ENCODE peak calls at places on chromosomes 5 and 9, in nine cellular contexts. Y is neural crest cell, M is IMR-90, S is A673, G is body of pancreas, B is stomach, O is OCI-LY7, V is foreskin fibroblast, E is cardiac fibroblast. T is an unnamed sample.

GRCh38 chr9:86357091-86357866 is 3.1 kb upstream of the TUT7 start:
- DNase-seq in Y (no peak), B (no peak), S (no peak), M (no peak), G (no peak), E (no peak), O (no peak), V (no peak), T (no peak)

GRCh38 chr5:119368238-119368630 is 12.4 kb downstream of the TNFAIP8 start:
- DNase-seq in O (peak), S (no peak), V (no peak), G (no peak), B (no peak), M (no peak), E (no peak), Y (no peak), T (no peak)

GRCh38 chr5:54387659-54388232 is 67.8 kb upstream of the HSPB3 start:
- DNase-seq in E (peak), B (no peak), S (no peak), M (peak), O (no peak), V (peak), G (no peak), Y (no peak), T (no peak)

GRCh38 chr9:17349816-17350215 is 215.0 kb downstream of the CNTLN start:
- DNase-seq in E (peak), M (peak), G (no peak), O (no peak), V (peak), S (no peak), B (no peak), Y (no peak), T (no peak)

GRCh38 chr5:168315991-168316578 is 24.6 kb downstream of the WWC1 start:
- DNase-seq in B (peak), Y (no peak), G (peak), S (no peak), M (no peak), V (no peak), O (no peak), E (no peak), T (no peak)

GRCh38 chr5:91468643-91469422 is 85.7 kb upstream of the ARRDC3 start:
- DNase-seq in G (no peak), O (no peak), E (peak), S (peak), V (peak), M (no peak), B (no peak), Y (no peak), T (no peak)

GRCh38 chr5:71475788-71476384 is 20.4 kb downstream of the BDP1 start:
- DNase-seq in G (no peak), Y (no peak), V (peak), S (peak), E (peak), B (no peak), O (peak), M (peak), T (no peak)

GRCh38 chr9:83526901-83527300 is 11.3 kb downstream of the FRMD3 start:
- DNase-seq in S (no peak), M (no peak), E (no peak), G (no peak), O (no peak), B (no peak), V (no peak), Y (peak), T (no peak)

GRCh38 chr5:148374693-148375360 is 8.9 kb upstream of the FBXO38 start:
- DNase-seq in V (peak), G (peak), O (peak), B (peak), E (peak), S (peak), Y (peak), M (peak), T (peak)

GRCh38 chr9:106829666-106830408 is 33.1 kb upstream of the ZNF462 start:
- DNase-seq in Y (no peak), V (no peak), B (no peak), M (no peak), G (no peak), O (no peak), E (no peak), S (no peak), T (no peak)

GRCh38 chr9:121634800-121635261 is 16.6 kb upstream of the DAB2IP start:
- DNase-seq in V (peak), S (no peak), G (no peak), Y (peak), B (no peak), O (peak), M (peak), E (peak), T (no peak)

GRCh38 chr5:72172832-72173231 is 65.6 kb downstream of the MAP1B start:
- DNase-seq in Y (no peak), O (no peak), S (no peak), B (no peak), M (no peak), E (no peak), V (no peak), G (peak), T (no peak)

GRCh38 chr9:100472725-100473261 is at the start of gene TMEFF1:
- DNase-seq in S (peak), M (peak), G (peak), Y (peak), V (peak), O (peak), E (no peak), B (peak), T (peak)

GRCh38 chr5:1701884-1702283 is 97.8 kb downstream of the MRPL36 start:
- DNase-seq in E (no peak), M (no peak), S (no peak), Y (no peak), V (no peak), O (no peak), B (no peak), G (no peak), T (no peak)

GRCh38 chr9:99255651-99256050 is 33.6 kb downstream of the SEC61B start:
- DNase-seq in V (no peak), O (no peak), G (no peak), B (no peak), Y (no peak), M (no peak), E (no peak), S (no peak), T (no peak)

GRCh38 chr9:105901514-105902109 is 207.3 kb downstream of the TMEM38B start:
- DNase-seq in B (no peak), O (peak), Y (peak), G (peak), E (peak), V (peak), M (peak), S (peak), T (peak)

GRCh38 chr9:76704601-76705204 is 59.5 kb upstream of the PCA3 start:
- DNase-seq in M (peak), B (no peak), V (peak), S (peak), Y (peak), G (no peak), O (peak), E (peak), T (no peak)

GRCh38 chr5:120430572-120430971 is 33.5 kb upstream of the PRR16 start:
- DNase-seq in V (no peak), G (no peak), B (no peak), E (no peak), M (no peak), O (no peak), S (no peak), Y (no peak), T (no peak)

GRCh38 chr9:134525841-134526797 is 115.5 kb upstream of the COL5A1 start:
- DNase-seq in Y (no peak), G (no peak), O (no peak), E (peak), M (no peak), B (peak), S (no peak), V (peak), T (no peak)

GRCh38 chr5:137727623-137728022 is 8.3 kb downstream of the KLHL3 start:
- DNase-seq in G (no peak), Y (no peak), M (no peak), S (no peak), B (no peak), E (no peak), V (no peak), O (no peak), T (no peak)

GRCh38 chr5:137728048-137728447 is 7.8 kb downstream of the KLHL3 start:
- DNase-seq in B (no peak), V (no peak), O (no peak), M (no peak), Y (no peak), S (no peak), G (no peak), E (no peak), T (no peak)

GRCh38 chr5:137733011-137733410 is 2.9 kb downstream of the KLHL3 start:
- DNase-seq in S (no peak), G (no peak), V (no peak), M (peak), E (no peak), Y (no peak), B (no peak), O (no peak), T (no peak)

GRCh38 chr5:137731201-137731600 is 4.7 kb downstream of the KLHL3 start:
- DNase-seq in V (peak), S (no peak), O (no peak), G (no peak), B (no peak), M (peak), Y (no peak), E (no peak), T (no peak)

GRCh38 chr5:137730331-137730730 is 5.6 kb downstream of the KLHL3 start:
- DNase-seq in B (no peak), V (peak), M (peak), S (no peak), E (peak), O (no peak), Y (no peak), G (no peak), T (no peak)
- TF ChIP-seq CTCF in B (no peak), V (no peak), M (no peak), S (no peak), E (no peak), O (no peak), Y (no peak), G (no peak), T (no peak)

GRCh38 chr9:88076286-88077070 is 61.8 kb downstream of the SPATA31C2 start:
- DNase-seq in V (peak), E (peak), O (no peak), G (peak), Y (peak), B (peak), M (peak), S (peak), T (peak)
- TF ChIP-seq CTCF in V (no peak), E (peak), O (no peak), G (peak), Y (peak), B (no peak), M (no peak), S (peak), T (no peak)

GRCh38 chr5:35269006-35269405 is 38.7 kb upstream of the PRLR start:
- DNase-seq in B (no peak), E (no peak), O (no peak), M (no peak), S (no peak), Y (no peak), V (no peak), G (no peak), T (no peak)

GRCh38 chr5:35264509-35264908 is 34.2 kb upstream of the PRLR start:
- DNase-seq in G (no peak), E (no peak), Y (no peak), B (no peak), M (no peak), O (no peak), S (no peak), V (no peak), T (no peak)

DNA sequence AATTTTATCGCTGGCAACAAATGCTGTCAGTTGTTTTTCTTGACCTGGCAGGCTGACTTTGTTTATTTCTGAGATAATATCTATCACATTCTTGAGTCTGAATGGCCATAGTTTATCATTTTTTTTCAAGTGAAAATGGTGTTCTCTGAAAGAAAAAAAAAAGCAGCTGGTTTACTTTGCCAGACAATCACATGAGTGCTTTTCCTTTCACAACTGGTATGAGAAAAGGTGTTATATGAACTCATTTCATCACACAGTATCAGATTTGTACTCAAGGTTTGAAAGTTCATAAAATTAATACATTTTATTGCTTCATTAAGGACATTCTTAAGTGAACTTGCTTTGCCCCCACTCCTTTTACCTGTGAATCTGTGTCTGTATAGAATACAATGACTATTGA is 33.0 kb upstream of the PRLR start:
- DNase-seq in O (no peak), G (no peak), S (no peak), V (no peak), B (no peak), M (no peak), E (no peak), Y (no peak), T (no peak)
- TF ChIP-seq CTCF in O (no peak), G (no peak), S (no peak), V (no peak), B (no peak), M (no peak), E (no peak), Y (no peak), T (no peak)

GRCh38 chr9:21473236-21473635 is 8.9 kb downstream of the IFNE start:
- DNase-seq in G (no peak), V (no peak), S (no peak), E (no peak), B (no peak), O (no peak), Y (no peak), M (no peak), T (no peak)
- TF ChIP-seq CTCF in G (no peak), V (no peak), S (no peak), E (peak), B (no peak), O (no peak), Y (no peak), M (no peak), T (no peak)

DNA sequence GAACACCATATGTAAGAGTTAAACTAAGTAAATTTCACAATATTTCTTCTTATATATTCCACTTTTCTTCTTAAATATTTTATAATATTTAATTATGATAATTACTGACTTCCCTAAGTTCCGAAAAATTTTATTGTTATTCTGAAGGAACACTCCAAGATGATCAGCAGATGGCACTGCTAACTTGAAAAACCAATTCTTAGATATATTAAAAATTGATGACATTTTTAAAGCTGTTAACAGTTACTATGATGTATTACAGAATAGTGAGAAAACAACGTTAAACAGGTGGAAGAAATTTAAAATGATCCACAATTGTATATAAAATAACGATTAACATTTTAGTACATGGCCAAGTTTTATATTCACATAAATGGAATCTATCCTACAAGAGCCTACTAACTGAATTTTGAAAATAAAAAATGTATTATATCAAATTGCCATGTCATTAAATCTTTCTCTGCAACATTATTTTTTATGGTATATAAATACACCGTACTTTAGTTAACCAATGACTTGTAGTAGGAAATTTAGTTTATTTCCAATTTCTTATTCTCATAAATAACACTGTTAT is 30.1 kb upstream of the MUSK start:
- DNase-seq in E (peak), M (peak), V (peak), Y (no peak), S (peak), B (no peak), O (no peak), G (no peak), T (no peak)
- TF ChIP-seq CTCF in E (peak), M (peak), V (peak), Y (peak), S (peak), B (no peak), O (peak), G (no peak), T (no peak)

DNA sequence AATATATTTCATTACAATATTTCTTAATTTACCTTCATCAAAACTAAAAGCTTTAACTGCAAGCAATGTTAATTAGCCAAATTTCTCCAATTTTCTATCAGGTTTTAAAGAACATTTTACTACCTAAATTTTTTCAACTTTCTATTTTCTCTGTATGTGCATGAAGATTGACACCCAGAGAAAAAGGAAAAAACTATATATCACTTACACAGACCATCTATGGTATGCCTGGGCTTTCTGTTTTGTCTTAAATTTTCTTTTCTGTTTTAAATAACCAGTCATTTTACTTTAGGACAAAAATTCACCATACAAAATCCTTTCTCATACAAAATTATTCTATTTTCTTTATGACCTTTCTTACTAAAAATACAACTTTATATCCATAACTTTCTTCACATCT is 13.8 kb upstream of the IL7R start:
- DNase-seq in B (no peak), O (peak), M (no peak), Y (no peak), V (no peak), S (no peak), G (no peak), E (no peak), T (no peak)
- TF ChIP-seq CTCF in B (no peak), O (no peak), M (no peak), Y (no peak), V (no peak), S (no peak), G (no peak), E (no peak), T (no peak)